ENCODE peak calls at places on chromosome 1, in eight cellular contexts. One of them, this sample, is unnamed.

GRCh38 chr1:167554028-167554779 is 642 bp upstream of the CREG1 start:
- DNase-seq in T-helper 9 cell: no peak
- DNase-seq in naive thymus-derived CD8-positive, alpha-beta T cell: no peak
- DNase-seq in Right ventricle myocardium inferior: no peak
- DNase-seq in Daoy: no peak
- DNase-seq in ELR: no peak
- DNase-seq in A172: no peak
- DNase-seq in fibroblast of pulmonary artery: peak
- DNase-seq in this sample: no peak

GRCh38 chr1:236654511-236654910 is 31.8 kb upstream of the ACTN2 start:
- DNase-seq in Daoy: no peak
- DNase-seq in A172: no peak
- DNase-seq in T-helper 9 cell: no peak
- DNase-seq in ELR: no peak
- DNase-seq in naive thymus-derived CD8-positive, alpha-beta T cell: no peak
- DNase-seq in Right ventricle myocardium inferior: no peak
- DNase-seq in fibroblast of pulmonary artery: no peak
- DNase-seq in this sample: no peak

GRCh38 chr1:3073520-3074296 is 4.7 kb downstream of the PRDM16 start:
- DNase-seq in ELR: no peak
- DNase-seq in fibroblast of pulmonary artery: no peak
- DNase-seq in T-helper 9 cell: no peak
- DNase-seq in A172: no peak
- DNase-seq in Right ventricle myocardium inferior: peak
- DNase-seq in naive thymus-derived CD8-positive, alpha-beta T cell: no peak
- DNase-seq in Daoy: peak
- DNase-seq in this sample: no peak

GRCh38 chr1:111977378-111977777 is 12.1 kb downstream of the KCND3 start:
- DNase-seq in ELR: no peak
- DNase-seq in naive thymus-derived CD8-positive, alpha-beta T cell: no peak
- DNase-seq in Daoy: no peak
- DNase-seq in A172: no peak
- DNase-seq in T-helper 9 cell: no peak
- DNase-seq in fibroblast of pulmonary artery: no peak
- DNase-seq in Right ventricle myocardium inferior: no peak
- DNase-seq in this sample: no peak

GRCh38 chr1:53070621-53071020 is 8.6 kb downstream of the PODN start:
- DNase-seq in ELR: no peak
- DNase-seq in Daoy: no peak
- DNase-seq in A172: no peak
- DNase-seq in T-helper 9 cell: no peak
- DNase-seq in fibroblast of pulmonary artery: no peak
- DNase-seq in Right ventricle myocardium inferior: no peak
- DNase-seq in naive thymus-derived CD8-positive, alpha-beta T cell: no peak
- DNase-seq in this sample: no peak

GRCh38 chr1:215645182-215645581 is 78.1 kb downstream of the KCTD3 start:
- DNase-seq in Right ventricle myocardium inferior: no peak
- DNase-seq in ELR: no peak
- DNase-seq in A172: no peak
- DNase-seq in Daoy: no peak
- DNase-seq in naive thymus-derived CD8-positive, alpha-beta T cell: no peak
- DNase-seq in T-helper 9 cell: no peak
- DNase-seq in fibroblast of pulmonary artery: no peak
- DNase-seq in this sample: no peak

GRCh38 chr1:94316836-94317789 is 79.7 kb upstream of the ARHGAP29 start:
- DNase-seq in naive thymus-derived CD8-positive, alpha-beta T cell: no peak
- DNase-seq in T-helper 9 cell: no peak
- DNase-seq in Right ventricle myocardium inferior: no peak
- DNase-seq in fibroblast of pulmonary artery: peak
- DNase-seq in A172: no peak
- DNase-seq in ELR: peak
- DNase-seq in Daoy: peak
- DNase-seq in this sample: no peak

GRCh38 chr1:60129916-60130315 is 56.3 kb upstream of the C1orf87 start:
- DNase-seq in T-helper 9 cell: no peak
- DNase-seq in Right ventricle myocardium inferior: no peak
- DNase-seq in naive thymus-derived CD8-positive, alpha-beta T cell: no peak
- DNase-seq in fibroblast of pulmonary artery: peak
- DNase-seq in A172: no peak
- DNase-seq in ELR: peak
- DNase-seq in Daoy: no peak
- DNase-seq in this sample: no peak

GRCh38 chr1:8477983-8478362 is 160.1 kb downstream of the SLC45A1 start:
- DNase-seq in Right ventricle myocardium inferior: no peak
- DNase-seq in Daoy: no peak
- DNase-seq in A172: no peak
- DNase-seq in T-helper 9 cell: no peak
- DNase-seq in ELR: no peak
- DNase-seq in naive thymus-derived CD8-positive, alpha-beta T cell: no peak
- DNase-seq in fibroblast of pulmonary artery: no peak
- DNase-seq in this sample: no peak

This sample was measured in NCI-H1048.